ENCODE peak calls at places on chromosome 9, in nine cellular contexts. One of them, this sample, is unnamed.

GRCh38 chr9:27196383-27196782 is 87.4 kb downstream of the TEK start:
- DNase-seq in MM.1S: no peak
- DNase-seq in CD4-positive, alpha-beta T cell: no peak
- DNase-seq in uterus: no peak
- DNase-seq in ovary: no peak
- DNase-seq in neuronal stem cell: no peak
- DNase-seq in transverse colon: no peak
- DNase-seq in colonic mucosa: no peak
- DNase-seq in OCI-LY7: no peak
- DNase-seq in this sample: no peak

GRCh38 chr9:113658565-113658935 is 195.0 kb downstream of the RGS3 start:
- DNase-seq in ovary: no peak
- DNase-seq in colonic mucosa: no peak
- DNase-seq in neuronal stem cell: no peak
- DNase-seq in CD4-positive, alpha-beta T cell: no peak
- DNase-seq in uterus: no peak
- DNase-seq in transverse colon: no peak
- DNase-seq in MM.1S: no peak
- DNase-seq in OCI-LY7: no peak
- DNase-seq in this sample: no peak

GRCh38 chr9:76394023-76394895 is at the start of gene RFK:
- DNase-seq in colonic mucosa: peak
- DNase-seq in CD4-positive, alpha-beta T cell: peak
- DNase-seq in transverse colon: peak
- DNase-seq in OCI-LY7: peak
- DNase-seq in MM.1S: peak
- DNase-seq in neuronal stem cell: peak
- DNase-seq in ovary: peak
- DNase-seq in uterus: peak
- DNase-seq in this sample: peak

GRCh38 chr9:98067184-98067583 is 10.7 kb downstream of the NANS start:
- DNase-seq in MM.1S: no peak
- DNase-seq in uterus: no peak
- DNase-seq in neuronal stem cell: no peak
- DNase-seq in CD4-positive, alpha-beta T cell: no peak
- DNase-seq in ovary: no peak
- DNase-seq in OCI-LY7: no peak
- DNase-seq in transverse colon: no peak
- DNase-seq in colonic mucosa: no peak
- DNase-seq in this sample: no peak

GRCh38 chr9:34671307-34671706 is 8.8 kb upstream of the CCL27 start:
- DNase-seq in CD4-positive, alpha-beta T cell: no peak
- DNase-seq in colonic mucosa: no peak
- DNase-seq in neuronal stem cell: no peak
- DNase-seq in ovary: no peak
- DNase-seq in MM.1S: no peak
- DNase-seq in OCI-LY7: no peak
- DNase-seq in uterus: no peak
- DNase-seq in transverse colon: no peak
- DNase-seq in this sample: no peak

GRCh38 chr9:131984564-131984963 is 95.1 kb downstream of the MED27 start:
- DNase-seq in CD4-positive, alpha-beta T cell: no peak
- DNase-seq in colonic mucosa: no peak
- DNase-seq in ovary: no peak
- DNase-seq in uterus: no peak
- DNase-seq in neuronal stem cell: no peak
- DNase-seq in OCI-LY7: no peak
- DNase-seq in transverse colon: no peak
- DNase-seq in MM.1S: no peak
- DNase-seq in this sample: no peak

GRCh38 chr9:27377147-27377807 is 80.3 kb upstream of the EQTN start:
- DNase-seq in colonic mucosa: no peak
- DNase-seq in CD4-positive, alpha-beta T cell: no peak
- DNase-seq in ovary: no peak
- DNase-seq in MM.1S: peak
- DNase-seq in OCI-LY7: peak
- DNase-seq in uterus: no peak
- DNase-seq in neuronal stem cell: no peak
- DNase-seq in transverse colon: no peak
- DNase-seq in this sample: no peak

GRCh38 chr9:107942870-107943269 is 453.3 kb upstream of the KLF4 start:
- DNase-seq in uterus: no peak
- DNase-seq in OCI-LY7: peak
- DNase-seq in MM.1S: no peak
- DNase-seq in ovary: no peak
- DNase-seq in transverse colon: no peak
- DNase-seq in colonic mucosa: no peak
- DNase-seq in CD4-positive, alpha-beta T cell: no peak
- DNase-seq in neuronal stem cell: no peak
- DNase-seq in this sample: no peak

GRCh38 chr9:79129865-79130480 is 441.8 kb upstream of the TLE4 start:
- DNase-seq in uterus: peak
- DNase-seq in CD4-positive, alpha-beta T cell: no peak
- DNase-seq in colonic mucosa: peak
- DNase-seq in ovary: peak
- DNase-seq in OCI-LY7: peak
- DNase-seq in neuronal stem cell: peak
- DNase-seq in MM.1S: peak
- DNase-seq in transverse colon: peak
- DNase-seq in this sample: peak

GRCh38 chr9:114911167-114911821 is 19.1 kb downstream of the TNFSF8 start:
- DNase-seq in transverse colon: no peak
- DNase-seq in CD4-positive, alpha-beta T cell: no peak
- DNase-seq in OCI-LY7: no peak
- DNase-seq in uterus: no peak
- DNase-seq in ovary: no peak
- DNase-seq in MM.1S: no peak
- DNase-seq in neuronal stem cell: peak
- DNase-seq in colonic mucosa: peak
- DNase-seq in this sample: no peak

GRCh38 chr9:36011379-36011778 is 25.3 kb upstream of the RECK start:
- DNase-seq in uterus: no peak
- DNase-seq in CD4-positive, alpha-beta T cell: no peak
- DNase-seq in OCI-LY7: no peak
- DNase-seq in colonic mucosa: no peak
- DNase-seq in ovary: no peak
- DNase-seq in transverse colon: no peak
- DNase-seq in MM.1S: no peak
- DNase-seq in neuronal stem cell: no peak
- DNase-seq in this sample: no peak

GRCh38 chr9:131739192-131739961 is 499 bp downstream of the RAPGEF1 start:
- DNase-seq in transverse colon: peak
- DNase-seq in uterus: peak
- DNase-seq in OCI-LY7: peak
- DNase-seq in ovary: peak
- DNase-seq in neuronal stem cell: peak
- DNase-seq in MM.1S: peak
- DNase-seq in CD4-positive, alpha-beta T cell: no peak
- DNase-seq in colonic mucosa: peak
- DNase-seq in this sample: no peak

GRCh38 chr9:5854032-5854792 is 21.3 kb upstream of the ERMP1 start:
- DNase-seq in ovary: no peak
- DNase-seq in OCI-LY7: no peak
- DNase-seq in MM.1S: no peak
- DNase-seq in CD4-positive, alpha-beta T cell: no peak
- DNase-seq in neuronal stem cell: no peak
- DNase-seq in transverse colon: no peak
- DNase-seq in uterus: no peak
- DNase-seq in colonic mucosa: no peak
- DNase-seq in this sample: no peak

GRCh38 chr9:19281801-19282200 is 51.3 kb downstream of the DENND4C start:
- DNase-seq in neuronal stem cell: no peak
- DNase-seq in ovary: no peak
- DNase-seq in colonic mucosa: no peak
- DNase-seq in transverse colon: no peak
- DNase-seq in CD4-positive, alpha-beta T cell: no peak
- DNase-seq in uterus: no peak
- DNase-seq in MM.1S: no peak
- DNase-seq in OCI-LY7: no peak
- DNase-seq in this sample: no peak

GRCh38 chr9:3321186-3321585 is 204.6 kb downstream of the RFX3 start:
- DNase-seq in transverse colon: no peak
- DNase-seq in uterus: no peak
- DNase-seq in colonic mucosa: no peak
- DNase-seq in MM.1S: no peak
- DNase-seq in OCI-LY7: no peak
- DNase-seq in ovary: no peak
- DNase-seq in CD4-positive, alpha-beta T cell: no peak
- DNase-seq in neuronal stem cell: no peak
- DNase-seq in this sample: no peak

GRCh38 chr9:7984713-7985112 is 185.1 kb upstream of the DMAC1 start:
- DNase-seq in colonic mucosa: no peak
- DNase-seq in uterus: no peak
- DNase-seq in MM.1S: no peak
- DNase-seq in OCI-LY7: no peak
- DNase-seq in neuronal stem cell: no peak
- DNase-seq in CD4-positive, alpha-beta T cell: no peak
- DNase-seq in transverse colon: no peak
- DNase-seq in ovary: no peak
- DNase-seq in this sample: no peak

GRCh38 chr9:7982907-7983306 is 183.3 kb upstream of the DMAC1 start:
- DNase-seq in neuronal stem cell: no peak
- DNase-seq in uterus: no peak
- DNase-seq in colonic mucosa: no peak
- DNase-seq in transverse colon: no peak
- DNase-seq in OCI-LY7: no peak
- DNase-seq in MM.1S: no peak
- DNase-seq in CD4-positive, alpha-beta T cell: no peak
- DNase-seq in ovary: no peak
- DNase-seq in this sample: no peak

GRCh38 chr9:7979591-7979990 is 180.0 kb upstream of the DMAC1 start:
- DNase-seq in OCI-LY7: no peak
- DNase-seq in MM.1S: no peak
- DNase-seq in transverse colon: no peak
- DNase-seq in ovary: no peak
- DNase-seq in neuronal stem cell: no peak
- DNase-seq in colonic mucosa: no peak
- DNase-seq in uterus: no peak
- DNase-seq in CD4-positive, alpha-beta T cell: no peak
- DNase-seq in this sample: no peak

GRCh38 chr9:7980691-7981289 is 181.2 kb upstream of the DMAC1 start:
- DNase-seq in OCI-LY7: no peak
- DNase-seq in CD4-positive, alpha-beta T cell: no peak
- DNase-seq in colonic mucosa: no peak
- DNase-seq in transverse colon: no peak
- DNase-seq in MM.1S: no peak
- DNase-seq in neuronal stem cell: no peak
- DNase-seq in uterus: no peak
- DNase-seq in ovary: no peak
- DNase-seq in this sample: no peak

GRCh38 chr9:7983361-7983974 is 183.9 kb upstream of the DMAC1 start:
- DNase-seq in ovary: no peak
- DNase-seq in OCI-LY7: no peak
- DNase-seq in CD4-positive, alpha-beta T cell: no peak
- DNase-seq in colonic mucosa: no peak
- DNase-seq in transverse colon: no peak
- DNase-seq in neuronal stem cell: no peak
- DNase-seq in MM.1S: no peak
- DNase-seq in uterus: no peak
- DNase-seq in this sample: no peak
- H3K27ac ChIP-seq in ovary: no peak
- H3K27ac ChIP-seq in OCI-LY7: no peak
- H3K27ac ChIP-seq in CD4-positive, alpha-beta T cell: no peak
- H3K27ac ChIP-seq in colonic mucosa: peak
- H3K27ac ChIP-seq in transverse colon: peak
- H3K27ac ChIP-seq in neuronal stem cell: no peak
- H3K27ac ChIP-seq in MM.1S: no peak
- H3K27ac ChIP-seq in uterus: no peak
- H3K27ac ChIP-seq in this sample: no peak

GRCh38 chr9:89731262-89731980 is 126.6 kb downstream of the GADD45G start:
- DNase-seq in MM.1S: no peak
- DNase-seq in transverse colon: no peak
- DNase-seq in ovary: no peak
- DNase-seq in neuronal stem cell: no peak
- DNase-seq in OCI-LY7: no peak
- DNase-seq in colonic mucosa: no peak
- DNase-seq in uterus: no peak
- DNase-seq in CD4-positive, alpha-beta T cell: no peak
- DNase-seq in this sample: no peak
- H3K27ac ChIP-seq in MM.1S: no peak
- H3K27ac ChIP-seq in transverse colon: peak
- H3K27ac ChIP-seq in ovary: no peak
- H3K27ac ChIP-seq in neuronal stem cell: no peak
- H3K27ac ChIP-seq in OCI-LY7: no peak
- H3K27ac ChIP-seq in colonic mucosa: peak
- H3K27ac ChIP-seq in uterus: peak
- H3K27ac ChIP-seq in CD4-positive, alpha-beta T cell: no peak
- H3K27ac ChIP-seq in this sample: no peak

GRCh38 chr9:125587819-125588460 is 119.1 kb downstream of the MAPKAP1 start:
- DNase-seq in ovary: no peak
- DNase-seq in neuronal stem cell: no peak
- DNase-seq in colonic mucosa: no peak
- DNase-seq in uterus: no peak
- DNase-seq in CD4-positive, alpha-beta T cell: no peak
- DNase-seq in MM.1S: no peak
- DNase-seq in transverse colon: no peak
- DNase-seq in OCI-LY7: no peak
- DNase-seq in this sample: no peak

GRCh38 chr9:125591245-125591644 is 115.8 kb downstream of the MAPKAP1 start:
- DNase-seq in colonic mucosa: no peak
- DNase-seq in OCI-LY7: no peak
- DNase-seq in neuronal stem cell: no peak
- DNase-seq in transverse colon: no peak
- DNase-seq in ovary: no peak
- DNase-seq in uterus: no peak
- DNase-seq in MM.1S: no peak
- DNase-seq in CD4-positive, alpha-beta T cell: no peak
- DNase-seq in this sample: no peak

GRCh38 chr9:125589287-125589686 is 117.7 kb downstream of the MAPKAP1 start:
- DNase-seq in transverse colon: no peak
- DNase-seq in ovary: no peak
- DNase-seq in MM.1S: no peak
- DNase-seq in OCI-LY7: no peak
- DNase-seq in CD4-positive, alpha-beta T cell: no peak
- DNase-seq in neuronal stem cell: no peak
- DNase-seq in colonic mucosa: no peak
- DNase-seq in uterus: no peak
- DNase-seq in this sample: no peak

GRCh38 chr9:125585503-125586172 is 121.4 kb downstream of the MAPKAP1 start:
- DNase-seq in CD4-positive, alpha-beta T cell: no peak
- DNase-seq in neuronal stem cell: no peak
- DNase-seq in ovary: no peak
- DNase-seq in uterus: no peak
- DNase-seq in colonic mucosa: no peak
- DNase-seq in transverse colon: no peak
- DNase-seq in MM.1S: no peak
- DNase-seq in OCI-LY7: no peak
- DNase-seq in this sample: no peak

GRCh38 chr9:125586173-125586512 is 120.9 kb downstream of the MAPKAP1 start:
- DNase-seq in neuronal stem cell: no peak
- DNase-seq in OCI-LY7: no peak
- DNase-seq in uterus: no peak
- DNase-seq in colonic mucosa: peak
- DNase-seq in transverse colon: peak
- DNase-seq in CD4-positive, alpha-beta T cell: no peak
- DNase-seq in MM.1S: no peak
- DNase-seq in ovary: no peak
- DNase-seq in this sample: no peak
- H3K27ac ChIP-seq in neuronal stem cell: no peak
- H3K27ac ChIP-seq in OCI-LY7: no peak
- H3K27ac ChIP-seq in uterus: no peak
- H3K27ac ChIP-seq in colonic mucosa: no peak
- H3K27ac ChIP-seq in transverse colon: peak
- H3K27ac ChIP-seq in CD4-positive, alpha-beta T cell: no peak
- H3K27ac ChIP-seq in MM.1S: no peak
- H3K27ac ChIP-seq in ovary: no peak
- H3K27ac ChIP-seq in this sample: no peak

GRCh38 chr9:136344544-136345280 is 17.4 kb downstream of the GPSM1 start:
- DNase-seq in colonic mucosa: no peak
- DNase-seq in transverse colon: no peak
- DNase-seq in neuronal stem cell: no peak
- DNase-seq in uterus: no peak
- DNase-seq in CD4-positive, alpha-beta T cell: no peak
- DNase-seq in OCI-LY7: no peak
- DNase-seq in ovary: no peak
- DNase-seq in MM.1S: no peak
- DNase-seq in this sample: no peak
- H3K27ac ChIP-seq in colonic mucosa: no peak
- H3K27ac ChIP-seq in transverse colon: no peak
- H3K27ac ChIP-seq in neuronal stem cell: no peak
- H3K27ac ChIP-seq in uterus: no peak
- H3K27ac ChIP-seq in CD4-positive, alpha-beta T cell: no peak
- H3K27ac ChIP-seq in OCI-LY7: no peak
- H3K27ac ChIP-seq in ovary: no peak
- H3K27ac ChIP-seq in MM.1S: no peak
- H3K27ac ChIP-seq in this sample: no peak

This sample was measured in Panc1.